ENCODE peak calls at places on chromosomes 7 and 10, in five cellular contexts. One of them, this sample, is unnamed.

GRCh38 chr10:73759512-73760115 is 15.4 kb downstream of the SEC24C start:
- DNase-seq in astrocyte of the cerebellum: no peak
- DNase-seq in BJ: no peak
- DNase-seq in mammary epithelial cell: no peak
- DNase-seq in neural progenitor cell: no peak
- DNase-seq in this sample: no peak

GRCh38 chr7:107691713-107692112 is 31.1 kb downstream of the SLC26A4 start:
- DNase-seq in mammary epithelial cell: no peak
- DNase-seq in BJ: no peak
- DNase-seq in neural progenitor cell: no peak
- DNase-seq in astrocyte of the cerebellum: peak
- DNase-seq in this sample: no peak

GRCh38 chr10:5616871-5617270 is 49.5 kb downstream of the ASB13 start:
- DNase-seq in neural progenitor cell: no peak
- DNase-seq in astrocyte of the cerebellum: no peak
- DNase-seq in mammary epithelial cell: no peak
- DNase-seq in BJ: no peak
- DNase-seq in this sample: no peak

GRCh38 chr7:48144291-48144768 is 26.9 kb upstream of the ABCA13 start:
- DNase-seq in mammary epithelial cell: no peak
- DNase-seq in astrocyte of the cerebellum: no peak
- DNase-seq in neural progenitor cell: no peak
- DNase-seq in BJ: no peak
- DNase-seq in this sample: no peak

GRCh38 chr10:82084904-82085303 is 209.9 kb downstream of the NRG3 start:
- DNase-seq in mammary epithelial cell: no peak
- DNase-seq in neural progenitor cell: no peak
- DNase-seq in astrocyte of the cerebellum: no peak
- DNase-seq in BJ: no peak
- DNase-seq in this sample: peak

GRCh38 chr7:20351901-20352300 is 21.2 kb downstream of the ITGB8 start:
- DNase-seq in mammary epithelial cell: peak
- DNase-seq in neural progenitor cell: no peak
- DNase-seq in astrocyte of the cerebellum: peak
- DNase-seq in BJ: peak
- DNase-seq in this sample: no peak

GRCh38 chr7:132402751-132403245 is 173.5 kb downstream of the PLXNA4 start:
- DNase-seq in neural progenitor cell: no peak
- DNase-seq in astrocyte of the cerebellum: peak
- DNase-seq in mammary epithelial cell: no peak
- DNase-seq in BJ: no peak
- DNase-seq in this sample: no peak

GRCh38 chr10:23338886-23339285 is 5.7 kb downstream of the C10orf67 start:
- DNase-seq in astrocyte of the cerebellum: no peak
- DNase-seq in neural progenitor cell: no peak
- DNase-seq in mammary epithelial cell: no peak
- DNase-seq in BJ: no peak
- DNase-seq in this sample: no peak

GRCh38 chr10:624605-625334 is 64.7 kb downstream of the DIP2C start:
- DNase-seq in neural progenitor cell: peak
- DNase-seq in BJ: peak
- DNase-seq in astrocyte of the cerebellum: peak
- DNase-seq in mammary epithelial cell: peak
- DNase-seq in this sample: peak

GRCh38 chr10:45594276-45595157 is 78.1 kb downstream of the ZFAND4 start:
- DNase-seq in mammary epithelial cell: peak
- DNase-seq in BJ: peak
- DNase-seq in astrocyte of the cerebellum: peak
- DNase-seq in neural progenitor cell: peak
- DNase-seq in this sample: peak

GRCh38 chr10:96719850-96720421 is 378 bp downstream of the PIK3AP1 start:
- DNase-seq in astrocyte of the cerebellum: no peak
- DNase-seq in mammary epithelial cell: no peak
- DNase-seq in neural progenitor cell: peak
- DNase-seq in BJ: no peak
- DNase-seq in this sample: peak

GRCh38 chr7:7966141-7966734 is 2.4 kb upstream of the GLCCI1 start:
- DNase-seq in neural progenitor cell: no peak
- DNase-seq in BJ: no peak
- DNase-seq in astrocyte of the cerebellum: no peak
- DNase-seq in mammary epithelial cell: no peak
- DNase-seq in this sample: no peak

GRCh38 chr7:131836733-131837132 is 280.3 kb upstream of the PODXL start:
- DNase-seq in neural progenitor cell: no peak
- DNase-seq in BJ: no peak
- DNase-seq in mammary epithelial cell: no peak
- DNase-seq in astrocyte of the cerebellum: no peak
- DNase-seq in this sample: peak

GRCh38 chr10:120646159-120646558 is 189.1 kb downstream of the PLPP4 start:
- DNase-seq in mammary epithelial cell: no peak
- DNase-seq in astrocyte of the cerebellum: no peak
- DNase-seq in BJ: no peak
- DNase-seq in neural progenitor cell: no peak
- DNase-seq in this sample: no peak

GRCh38 chr7:100132697-100133137 is 6.0 kb downstream of the MBLAC1 start:
- DNase-seq in astrocyte of the cerebellum: peak
- DNase-seq in mammary epithelial cell: peak
- DNase-seq in BJ: no peak
- DNase-seq in neural progenitor cell: peak
- DNase-seq in this sample: peak

GRCh38 chr7:141115949-141116348 is 42.1 kb downstream of the TMEM178B start:
- DNase-seq in astrocyte of the cerebellum: no peak
- DNase-seq in neural progenitor cell: no peak
- DNase-seq in mammary epithelial cell: no peak
- DNase-seq in BJ: no peak
- DNase-seq in this sample: no peak

GRCh38 chr10:10758306-10758705 is 259.4 kb upstream of the CELF2 start:
- DNase-seq in mammary epithelial cell: no peak
- DNase-seq in neural progenitor cell: no peak
- DNase-seq in BJ: no peak
- DNase-seq in astrocyte of the cerebellum: no peak
- DNase-seq in this sample: no peak

GRCh38 chr10:35903021-35903420 is 260.9 kb upstream of the FZD8 start:
- DNase-seq in astrocyte of the cerebellum: no peak
- DNase-seq in mammary epithelial cell: no peak
- DNase-seq in neural progenitor cell: no peak
- DNase-seq in BJ: no peak
- DNase-seq in this sample: no peak

GRCh38 chr7:2763607-2764006 is 75.6 kb downstream of the AMZ1 start:
- DNase-seq in neural progenitor cell: no peak
- DNase-seq in mammary epithelial cell: no peak
- DNase-seq in BJ: no peak
- DNase-seq in astrocyte of the cerebellum: no peak
- DNase-seq in this sample: no peak

GRCh38 chr7:90244909-90245841 is at the start of gene CFAP69:
- DNase-seq in mammary epithelial cell: peak
- DNase-seq in neural progenitor cell: peak
- DNase-seq in BJ: peak
- DNase-seq in astrocyte of the cerebellum: peak
- DNase-seq in this sample: peak

GRCh38 chr7:118870187-118870586 is 645.7 kb downstream of the ANKRD7 start:
- DNase-seq in BJ: no peak
- DNase-seq in neural progenitor cell: peak
- DNase-seq in mammary epithelial cell: peak
- DNase-seq in astrocyte of the cerebellum: no peak
- DNase-seq in this sample: peak

GRCh38 chr7:30066697-30067096 is 38.5 kb downstream of the PLEKHA8 start:
- DNase-seq in astrocyte of the cerebellum: no peak
- DNase-seq in BJ: no peak
- DNase-seq in neural progenitor cell: no peak
- DNase-seq in mammary epithelial cell: no peak
- DNase-seq in this sample: no peak

GRCh38 chr7:21671859-21672258 is 129.0 kb downstream of the DNAH11 start:
- DNase-seq in astrocyte of the cerebellum: no peak
- DNase-seq in mammary epithelial cell: no peak
- DNase-seq in neural progenitor cell: no peak
- DNase-seq in BJ: no peak
- DNase-seq in this sample: no peak

GRCh38 chr7:156055206-156055822 is 243.1 kb upstream of the SHH start:
- DNase-seq in BJ: no peak
- DNase-seq in astrocyte of the cerebellum: no peak
- DNase-seq in neural progenitor cell: no peak
- DNase-seq in mammary epithelial cell: no peak
- DNase-seq in this sample: no peak

GRCh38 chr7:13069832-13070231 is 382.4 kb downstream of the ARL4A start:
- DNase-seq in mammary epithelial cell: no peak
- DNase-seq in BJ: no peak
- DNase-seq in neural progenitor cell: no peak
- DNase-seq in astrocyte of the cerebellum: no peak
- DNase-seq in this sample: no peak

GRCh38 chr10:14822879-14823755 is 14.7 kb downstream of the CDNF start:
- DNase-seq in BJ: no peak
- DNase-seq in neural progenitor cell: peak
- DNase-seq in astrocyte of the cerebellum: peak
- DNase-seq in mammary epithelial cell: peak
- DNase-seq in this sample: peak

GRCh38 chr10:12540341-12540781 is 191.0 kb downstream of the CAMK1D start:
- DNase-seq in astrocyte of the cerebellum: no peak
- DNase-seq in BJ: peak
- DNase-seq in mammary epithelial cell: no peak
- DNase-seq in neural progenitor cell: no peak
- DNase-seq in this sample: no peak

GRCh38 chr10:59657724-59658123 is 51.9 kb downstream of the SLC16A9 start:
- DNase-seq in BJ: no peak
- DNase-seq in neural progenitor cell: no peak
- DNase-seq in astrocyte of the cerebellum: no peak
- DNase-seq in mammary epithelial cell: no peak
- DNase-seq in this sample: peak

GRCh38 chr7:104973909-104974415 is 40.0 kb upstream of the KMT2E start:
- DNase-seq in mammary epithelial cell: peak
- DNase-seq in astrocyte of the cerebellum: peak
- DNase-seq in BJ: peak
- DNase-seq in neural progenitor cell: no peak
- DNase-seq in this sample: no peak

GRCh38 chr10:12656518-12657142 is 307.3 kb downstream of the CAMK1D start:
- DNase-seq in astrocyte of the cerebellum: peak
- DNase-seq in mammary epithelial cell: peak
- DNase-seq in BJ: no peak
- DNase-seq in neural progenitor cell: peak
- DNase-seq in this sample: peak

GRCh38 chr7:156019776-156020565 is 207.7 kb upstream of the SHH start:
- DNase-seq in astrocyte of the cerebellum: no peak
- DNase-seq in mammary epithelial cell: no peak
- DNase-seq in BJ: no peak
- DNase-seq in neural progenitor cell: no peak
- DNase-seq in this sample: no peak

GRCh38 chr7:55977831-55978230 is 13.4 kb downstream of the NIPSNAP2 start:
- DNase-seq in astrocyte of the cerebellum: peak
- DNase-seq in neural progenitor cell: no peak
- DNase-seq in mammary epithelial cell: peak
- DNase-seq in BJ: peak
- DNase-seq in this sample: no peak

GRCh38 chr10:52394246-52394645 is 80.2 kb downstream of the DKK1 start:
- DNase-seq in BJ: no peak
- DNase-seq in astrocyte of the cerebellum: no peak
- DNase-seq in mammary epithelial cell: no peak
- DNase-seq in neural progenitor cell: no peak
- DNase-seq in this sample: no peak

GRCh38 chr10:113132651-113133088 is 182.6 kb downstream of the TCF7L2 start:
- DNase-seq in BJ: no peak
- DNase-seq in mammary epithelial cell: no peak
- DNase-seq in astrocyte of the cerebellum: no peak
- DNase-seq in neural progenitor cell: peak
- DNase-seq in this sample: peak

GRCh38 chr7:76310102-76310957 is 7.9 kb downstream of the HSPB1 start:
- DNase-seq in mammary epithelial cell: no peak
- DNase-seq in neural progenitor cell: no peak
- DNase-seq in BJ: no peak
- DNase-seq in astrocyte of the cerebellum: no peak
- DNase-seq in this sample: no peak

GRCh38 chr7:89002942-89003618 is 207.5 kb upstream of the TEX47 start:
- DNase-seq in mammary epithelial cell: no peak
- DNase-seq in neural progenitor cell: no peak
- DNase-seq in astrocyte of the cerebellum: no peak
- DNase-seq in BJ: no peak
- DNase-seq in this sample: no peak

GRCh38 chr7:135771051-135771450 is 22.4 kb upstream of the FAM180A start:
- DNase-seq in BJ: no peak
- DNase-seq in astrocyte of the cerebellum: no peak
- DNase-seq in mammary epithelial cell: no peak
- DNase-seq in neural progenitor cell: no peak
- DNase-seq in this sample: no peak

DNA sequence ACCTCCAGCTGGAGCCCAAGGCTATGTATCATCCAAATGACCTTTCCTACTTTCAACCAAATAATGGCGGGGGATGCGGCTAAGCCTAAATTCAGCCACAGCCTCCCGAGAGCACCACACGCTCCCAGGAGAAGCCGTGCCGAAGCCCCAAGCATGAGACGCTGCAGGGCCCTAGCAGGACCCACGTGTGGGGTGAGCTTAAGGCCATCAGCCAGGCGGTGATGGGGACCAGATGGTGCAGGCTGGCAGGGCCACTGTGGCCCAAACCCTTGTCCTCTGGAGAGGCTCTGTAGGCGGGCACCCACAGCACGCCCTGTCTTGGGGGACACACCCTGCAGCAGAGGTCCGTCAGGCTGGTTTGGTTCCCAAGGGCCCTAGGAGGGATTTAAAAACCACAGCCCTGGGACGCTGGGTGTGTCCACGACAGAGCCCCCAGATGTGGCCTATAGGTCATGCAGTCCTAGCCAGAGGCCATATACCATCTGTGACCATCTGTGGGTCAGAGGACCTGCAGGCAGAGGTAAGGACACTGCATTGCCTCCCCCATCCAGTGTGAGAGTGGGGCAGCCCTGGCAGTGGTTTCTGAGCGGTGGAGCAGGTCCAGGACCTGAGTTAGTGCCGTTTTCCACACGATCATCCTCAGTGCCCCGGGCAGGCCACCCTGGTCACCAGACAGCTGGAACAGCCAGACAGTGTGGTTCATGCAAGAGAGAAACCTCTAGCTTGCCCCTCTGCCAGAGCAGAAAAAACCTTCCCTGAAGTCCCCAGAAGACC is 39.6 kb upstream of the INPP5A start:
- DNase-seq in BJ: no peak
- DNase-seq in astrocyte of the cerebellum: no peak
- DNase-seq in mammary epithelial cell: no peak
- DNase-seq in neural progenitor cell: no peak
- DNase-seq in this sample: no peak
- H3K4me3 ChIP-seq in BJ: no peak
- H3K4me3 ChIP-seq in astrocyte of the cerebellum: no peak
- H3K4me3 ChIP-seq in mammary epithelial cell: no peak
- H3K4me3 ChIP-seq in neural progenitor cell: no peak
- H3K4me3 ChIP-seq in this sample: no peak

GRCh38 chr7:1289681-1290261 is 57.1 kb downstream of the UNCX start:
- DNase-seq in neural progenitor cell: peak
- DNase-seq in BJ: no peak
- DNase-seq in mammary epithelial cell: no peak
- DNase-seq in astrocyte of the cerebellum: no peak
- DNase-seq in this sample: no peak
- H3K4me3 ChIP-seq in neural progenitor cell: peak
- H3K4me3 ChIP-seq in BJ: peak
- H3K4me3 ChIP-seq in mammary epithelial cell: no peak
- H3K4me3 ChIP-seq in astrocyte of the cerebellum: peak
- H3K4me3 ChIP-seq in this sample: peak

GRCh38 chr10:119644215-119644826 is 6.9 kb upstream of the BAG3 start:
- DNase-seq in astrocyte of the cerebellum: no peak
- DNase-seq in BJ: no peak
- DNase-seq in mammary epithelial cell: no peak
- DNase-seq in neural progenitor cell: peak
- DNase-seq in this sample: no peak
- H3K4me3 ChIP-seq in astrocyte of the cerebellum: no peak
- H3K4me3 ChIP-seq in BJ: no peak
- H3K4me3 ChIP-seq in mammary epithelial cell: no peak
- H3K4me3 ChIP-seq in neural progenitor cell: no peak
- H3K4me3 ChIP-seq in this sample: no peak

GRCh38 chr7:158016171-158017087 is 571.2 kb downstream of the PTPRN2 start:
- DNase-seq in mammary epithelial cell: no peak
- DNase-seq in neural progenitor cell: peak
- DNase-seq in BJ: no peak
- DNase-seq in astrocyte of the cerebellum: no peak
- DNase-seq in this sample: peak
- H3K4me3 ChIP-seq in mammary epithelial cell: no peak
- H3K4me3 ChIP-seq in neural progenitor cell: peak
- H3K4me3 ChIP-seq in BJ: no peak
- H3K4me3 ChIP-seq in astrocyte of the cerebellum: no peak
- H3K4me3 ChIP-seq in this sample: no peak

This sample was measured in mesendoderm.